ENCODE peak calls at places on chromosome 15, in five cellular contexts. A is suprapubic skin, Q is sigmoid colon, D is ovary, V is K562. S is an unnamed sample. For H3K36me3, the result is how much of the 10 kb centered on the place peaks cover.

GRCh38 chr15:43260011-43260615 is 6.6 kb downstream of the TGM5 start:
- DNase-seq in A (no peak), Q (no peak), D (no peak), V (no peak), S (no peak)

GRCh38 chr15:77974098-77974414 is 103.5 kb downstream of the TBC1D2B start:
- DNase-seq in A (peak), Q (peak), D (peak), V (no peak), S (no peak)

GRCh38 chr15:63818191-63818590 is 15.6 kb downstream of the HERC1 start:
- DNase-seq in A (no peak), Q (no peak), D (no peak), V (peak), S (no peak)

GRCh38 chr15:35252351-35252865 is 167.3 kb upstream of the NANOGP8 start:
- DNase-seq in A (no peak), Q (no peak), D (no peak), V (no peak), S (no peak)

GRCh38 chr15:66433726-66434125 is 47.0 kb downstream of the MAP2K1 start:
- DNase-seq in A (no peak), Q (no peak), D (no peak), V (no peak), S (no peak)

GRCh38 chr15:99384992-99385669 is 133.8 kb downstream of the LRRC28 start:
- DNase-seq in A (no peak), Q (no peak), D (no peak), V (no peak), S (no peak)

GRCh38 chr15:54282228-54282836 is 304.1 kb downstream of the UNC13C start:
- DNase-seq in A (no peak), Q (no peak), D (no peak), V (no peak), S (no peak)

GRCh38 chr15:89556413-89557262 is 18.6 kb upstream of the TICRR start:
- DNase-seq in A (no peak), Q (no peak), D (peak), V (peak), S (peak)

GRCh38 chr15:70056091-70056680 is 41.5 kb downstream of the TLE3 start:
- DNase-seq in A (peak), Q (peak), D (no peak), V (no peak), S (no peak)

GRCh38 chr15:39579487-39580116 is 1.3 kb upstream of the THBS1 start:
- DNase-seq in A (peak), Q (peak), D (peak), V (no peak), S (peak)

GRCh38 chr15:81948751-81949150 is 97.1 kb downstream of the MEX3B start:
- DNase-seq in A (no peak), Q (no peak), D (no peak), V (no peak), S (no peak)

GRCh38 chr15:41936649-41937567 is 35.4 kb downstream of the EHD4 start:
- DNase-seq in A (no peak), Q (no peak), D (no peak), V (no peak), S (no peak)

GRCh38 chr15:38275951-38276350 is 23.3 kb downstream of the SPRED1 start:
- DNase-seq in A (no peak), Q (no peak), D (no peak), V (no peak), S (no peak)

GRCh38 chr15:39808909-39809308 is 26.3 kb upstream of the FSIP1 start:
- DNase-seq in A (no peak), Q (no peak), D (no peak), V (no peak), S (no peak)

GRCh38 chr15:51163843-51164242 is 69.1 kb upstream of the TNFAIP8L3 start:
- DNase-seq in A (no peak), Q (no peak), D (no peak), V (no peak), S (no peak)

GRCh38 chr15:83695246-83695645 is 41.3 kb downstream of the ADAMTSL3 start:
- DNase-seq in A (no peak), Q (no peak), D (no peak), V (no peak), S (no peak)

GRCh38 chr15:83692820-83693581 is 39.1 kb downstream of the ADAMTSL3 start:
- DNase-seq in A (no peak), Q (no peak), D (no peak), V (no peak), S (no peak)

GRCh38 chr15:83694538-83694937 is 40.6 kb downstream of the ADAMTSL3 start:
- DNase-seq in A (no peak), Q (no peak), D (no peak), V (no peak), S (no peak)

GRCh38 chr15:83695901-83696425 is 42.0 kb downstream of the ADAMTSL3 start:
- DNase-seq in A (no peak), Q (no peak), D (no peak), V (no peak), S (no peak)

DNA sequence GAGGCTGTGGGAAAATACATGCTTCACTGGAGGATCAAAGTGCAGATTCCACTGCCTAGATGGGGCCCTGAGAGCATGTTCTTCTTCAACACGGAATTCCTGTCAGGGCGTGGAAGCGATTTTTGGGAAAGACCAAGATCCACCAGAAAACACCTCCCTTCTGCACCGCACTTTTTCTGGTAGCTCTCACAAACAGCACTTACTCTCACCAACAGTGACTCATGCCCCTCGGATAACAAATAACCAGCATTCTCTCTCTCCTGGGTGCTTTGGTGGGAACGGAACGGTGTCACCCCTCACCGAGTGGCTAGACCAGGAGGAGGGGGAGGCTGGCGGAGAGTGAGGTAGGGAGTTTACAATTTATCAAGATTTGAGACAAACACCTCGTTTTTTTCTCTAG is 40.1 kb downstream of the ADAMTSL3 start:
- DNase-seq in A (no peak), Q (no peak), D (no peak), V (no peak), S (no peak)
- TF ChIP-seq EP300 in A (no peak), Q (no peak), D (no peak), V (no peak), S (no peak)

GRCh38 chr15:48592929-48593328 is 52.6 kb downstream of the FBN1 start:
- DNase-seq in A (no peak), Q (no peak), D (no peak), V (no peak), S (no peak)

GRCh38 chr15:48590704-48591103 is 54.8 kb downstream of the FBN1 start:
- DNase-seq in A (no peak), Q (no peak), D (no peak), V (peak), S (no peak)

GRCh38 chr15:48596415-48596814 is 49.1 kb downstream of the FBN1 start:
- DNase-seq in A (no peak), Q (no peak), D (no peak), V (no peak), S (no peak)

GRCh38 chr15:48595988-48596387 is 49.5 kb downstream of the FBN1 start:
- DNase-seq in A (no peak), Q (no peak), D (no peak), V (no peak), S (no peak)

GRCh38 chr15:48592221-48592731 is 53.2 kb downstream of the FBN1 start:
- DNase-seq in A (no peak), Q (no peak), D (no peak), V (no peak), S (no peak)
- H3K36me3 ChIP-seq in A (under half), Q (under half), D (under half), V (under half), S (under half)

GRCh38 chr15:31930967-31931366 is 99.3 kb upstream of the CHRNA7 start:
- DNase-seq in A (no peak), Q (no peak), D (no peak), V (no peak), S (no peak)
- TF ChIP-seq CTCF in A (no peak), Q (no peak), D (no peak), V (no peak), S (no peak)

DNA sequence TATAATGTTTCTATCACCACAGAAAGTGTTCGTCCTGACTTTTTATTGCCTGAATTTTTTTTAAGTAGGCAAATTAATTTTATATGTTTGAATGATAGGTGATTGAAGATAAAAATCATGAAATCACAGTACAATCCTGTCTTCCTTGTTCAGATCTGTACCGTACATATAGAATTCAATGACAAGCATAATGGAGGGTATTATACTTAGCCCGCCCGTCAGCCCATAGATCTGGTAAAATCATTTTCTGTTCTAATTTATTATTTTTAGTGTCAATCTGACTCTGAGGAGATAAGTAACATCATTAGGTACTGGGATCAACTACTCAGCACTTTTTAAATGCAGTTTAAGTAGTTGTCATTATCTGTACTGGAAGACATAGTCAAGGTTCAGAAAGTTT is 269.9 kb downstream of the NR2F2 start:
- DNase-seq in A (no peak), Q (no peak), D (no peak), V (no peak), S (no peak)
- TF ChIP-seq EP300 in A (no peak), Q (no peak), D (no peak), V (no peak), S (no peak)